ENCODE peak calls at places on chromosomes 6 and 20, in ten cellular contexts. Q, S, N, D, F, R, X, Z, U and C are unnamed samples.

GRCh38 chr20:49510562-49511117 is 28.2 kb upstream of the KCNB1 start:
- DNase-seq in N (peak), Z (peak), F (peak), X (peak), D (peak), Q (peak), S (peak), U (no peak), R (no peak), C (peak)

GRCh38 chr6:132218063-132218696 is 183.1 kb downstream of the MOXD1 start:
- DNase-seq in R (no peak), U (no peak), X (no peak), D (peak), Z (no peak), F (no peak), S (no peak), Q (no peak), N (no peak), C (peak)

GRCh38 chr6:90393232-90393884 is 96.7 kb upstream of the BACH2 start:
- DNase-seq in N (no peak), R (peak), Z (no peak), X (no peak), D (peak), U (peak), Q (peak), F (peak), S (peak), C (peak)

GRCh38 chr20:561437-562231 is 18.0 kb upstream of the CSNK2A1 start:
- DNase-seq in U (peak), N (no peak), Z (no peak), X (peak), Q (peak), D (peak), S (peak), R (peak), F (peak), C (peak)

GRCh38 chr6:45997875-45998506 is 17.7 kb downstream of the CLIC5 start:
- DNase-seq in S (no peak), Q (no peak), F (no peak), X (no peak), U (no peak), Z (no peak), N (no peak), R (no peak), D (no peak), C (no peak)

GRCh38 chr6:166637806-166638458 is 10.9 kb upstream of the RPS6KA2 start:
- DNase-seq in U (no peak), F (no peak), N (no peak), S (no peak), Q (no peak), X (no peak), Z (no peak), R (no peak), D (no peak), C (no peak)

GRCh38 chr6:170053966-170054661 is 236.8 kb downstream of the DLL1 start:
- DNase-seq in Z (peak), U (no peak), R (no peak), Q (no peak), S (peak), N (no peak), D (no peak), X (peak), F (no peak), C (no peak)

GRCh38 chr6:71446084-71446869 is 157.7 kb downstream of the OGFRL1 start:
- DNase-seq in F (peak), Q (no peak), U (no peak), R (no peak), D (no peak), Z (no peak), X (no peak), S (no peak), N (no peak), C (peak)

GRCh38 chr6:158044525-158044888 is 62.8 kb downstream of the SYNJ2 start:
- DNase-seq in S (no peak), F (no peak), R (no peak), Q (no peak), N (no peak), D (no peak), X (no peak), U (no peak), Z (no peak), C (no peak)

GRCh38 chr20:53162251-53162835 is 190.2 kb downstream of the TSHZ2 start:
- DNase-seq in Z (no peak), Q (peak), R (peak), F (no peak), S (peak), D (peak), X (no peak), N (no peak), U (peak), C (peak)

GRCh38 chr6:29744621-29745020 is 21.4 kb downstream of the HLA-F start:
- DNase-seq in F (no peak), X (no peak), Q (no peak), N (no peak), D (no peak), U (no peak), R (no peak), S (no peak), Z (no peak), C (no peak)

GRCh38 chr6:155985660-155986138 is 530.1 kb upstream of the NOX3 start:
- DNase-seq in Q (no peak), N (no peak), U (no peak), F (no peak), R (no peak), Z (no peak), S (peak), D (no peak), X (no peak), C (no peak)

GRCh38 chr6:27492776-27493175 is 19.9 kb upstream of the ZNF184 start:
- DNase-seq in D (no peak), X (no peak), F (no peak), Z (no peak), R (no peak), U (no peak), N (no peak), S (no peak), Q (no peak), C (no peak)

GRCh38 chr6:105649192-105649591 is 246.3 kb upstream of the PREP start:
- DNase-seq in Q (no peak), D (no peak), X (no peak), R (no peak), N (no peak), S (no peak), F (no peak), Z (no peak), U (no peak), C (no peak)

GRCh38 chr20:1087311-1087710 is 31.1 kb upstream of the PSMF1 start:
- DNase-seq in S (no peak), U (no peak), F (no peak), D (no peak), Z (no peak), R (no peak), N (no peak), X (no peak), Q (no peak), C (no peak)

GRCh38 chr6:136640132-136640915 is 90.1 kb upstream of the MAP7 start:
- DNase-seq in U (no peak), F (peak), X (no peak), D (peak), R (no peak), Z (no peak), N (peak), S (no peak), Q (no peak), C (peak)

GRCh38 chr6:128186724-128187123 is 285.9 kb upstream of the THEMIS start:
- DNase-seq in Q (no peak), R (no peak), Z (no peak), F (no peak), D (no peak), N (no peak), U (no peak), X (no peak), S (no peak), C (no peak)

GRCh38 chr20:44089987-44090674 is 96.9 kb downstream of the JPH2 start:
- DNase-seq in N (no peak), X (no peak), R (peak), D (peak), S (no peak), Q (no peak), U (no peak), Z (no peak), F (peak), C (peak)

GRCh38 chr6:21739838-21740237 is 146.3 kb downstream of the SOX4 start:
- DNase-seq in N (no peak), S (no peak), F (no peak), U (peak), R (no peak), D (no peak), Z (no peak), Q (no peak), X (no peak), C (no peak)

GRCh38 chr6:100078509-100078908 is 84.5 kb upstream of the MCHR2 start:
- DNase-seq in U (peak), F (no peak), Z (no peak), N (no peak), S (no peak), X (no peak), R (no peak), Q (no peak), D (peak), C (peak)

GRCh38 chr6:24332306-24332705 is 25.6 kb downstream of the DCDC2 start:
- DNase-seq in N (no peak), X (no peak), D (peak), R (no peak), U (no peak), Z (no peak), Q (no peak), F (no peak), S (no peak), C (no peak)

GRCh38 chr6:43885399-43886066 is 115.5 kb downstream of the VEGFA start:
- DNase-seq in D (no peak), U (peak), X (peak), N (no peak), R (peak), F (no peak), S (no peak), Z (peak), Q (no peak), C (no peak)

GRCh38 chr20:44730441-44730840 is 15.2 kb upstream of the KCNK15 start:
- DNase-seq in X (no peak), U (no peak), F (peak), Q (no peak), S (no peak), N (peak), D (peak), Z (no peak), R (no peak), C (peak)

GRCh38 chr6:15874821-15875220 is 212.0 kb upstream of the DTNBP1 start:
- DNase-seq in R (no peak), X (no peak), F (peak), D (peak), U (no peak), Q (no peak), Z (no peak), S (no peak), N (peak), C (peak)

GRCh38 chr20:6920991-6921613 is 153.6 kb downstream of the BMP2 start:
- DNase-seq in N (no peak), S (no peak), X (no peak), D (no peak), R (no peak), Z (no peak), F (no peak), Q (no peak), U (no peak), C (no peak)

GRCh38 chr20:53294804-53295203 is 298.8 kb downstream of the ZNF217 start:
- DNase-seq in U (no peak), X (no peak), Z (no peak), N (no peak), S (no peak), Q (no peak), R (no peak), D (no peak), F (no peak), C (no peak)

GRCh38 chr6:26045046-26045938 is 41.9 kb upstream of the HFE start:
- DNase-seq in S (peak), U (no peak), D (peak), N (no peak), Z (peak), R (no peak), F (peak), X (peak), Q (peak), C (peak)

GRCh38 chr20:34190679-34191090 is 50.5 kb upstream of the ASIP start:
- DNase-seq in Q (peak), N (peak), F (peak), R (peak), X (peak), Z (peak), D (peak), U (peak), S (peak), C (peak)

DNA sequence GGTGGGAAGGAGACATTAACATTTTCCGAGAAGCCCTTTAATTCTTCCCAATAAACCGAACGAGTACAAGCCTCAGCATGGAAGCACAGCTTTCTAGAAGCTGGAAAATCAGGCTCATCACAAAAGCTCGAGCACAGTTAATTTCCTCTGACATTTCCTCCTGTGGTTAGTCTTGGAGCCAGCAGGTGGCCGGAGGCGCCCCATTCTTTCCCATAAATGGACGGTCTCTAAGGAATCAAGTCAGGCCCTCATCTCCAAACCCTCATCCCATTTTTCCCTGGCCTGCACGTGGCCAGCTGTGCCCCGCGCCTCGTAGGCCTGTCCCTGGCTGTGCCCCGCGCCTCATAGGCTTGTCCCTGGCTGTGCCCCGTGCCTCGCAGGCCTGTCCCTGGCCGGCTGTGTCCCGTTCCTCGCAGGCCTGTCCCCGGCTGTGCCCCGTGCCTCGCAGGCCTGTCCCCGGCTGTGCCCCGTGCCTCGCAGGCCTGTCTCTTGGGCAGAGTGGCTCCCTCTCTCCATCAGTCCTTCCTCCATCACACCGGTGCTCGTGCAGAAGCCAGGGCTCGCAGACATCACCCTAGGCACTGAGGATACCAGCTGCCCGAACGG is 19.7 kb upstream of the NTSR1 start:
- DNase-seq in N (no peak), U (peak), S (no peak), Z (no peak), F (no peak), R (no peak), X (no peak), D (peak), Q (no peak), C (no peak)
- TF ChIP-seq CTCF in N (peak), U (peak), S (peak), Z (no peak), F (peak), R (peak), X (no peak), D (peak), Q (no peak), C (no peak)

DNA sequence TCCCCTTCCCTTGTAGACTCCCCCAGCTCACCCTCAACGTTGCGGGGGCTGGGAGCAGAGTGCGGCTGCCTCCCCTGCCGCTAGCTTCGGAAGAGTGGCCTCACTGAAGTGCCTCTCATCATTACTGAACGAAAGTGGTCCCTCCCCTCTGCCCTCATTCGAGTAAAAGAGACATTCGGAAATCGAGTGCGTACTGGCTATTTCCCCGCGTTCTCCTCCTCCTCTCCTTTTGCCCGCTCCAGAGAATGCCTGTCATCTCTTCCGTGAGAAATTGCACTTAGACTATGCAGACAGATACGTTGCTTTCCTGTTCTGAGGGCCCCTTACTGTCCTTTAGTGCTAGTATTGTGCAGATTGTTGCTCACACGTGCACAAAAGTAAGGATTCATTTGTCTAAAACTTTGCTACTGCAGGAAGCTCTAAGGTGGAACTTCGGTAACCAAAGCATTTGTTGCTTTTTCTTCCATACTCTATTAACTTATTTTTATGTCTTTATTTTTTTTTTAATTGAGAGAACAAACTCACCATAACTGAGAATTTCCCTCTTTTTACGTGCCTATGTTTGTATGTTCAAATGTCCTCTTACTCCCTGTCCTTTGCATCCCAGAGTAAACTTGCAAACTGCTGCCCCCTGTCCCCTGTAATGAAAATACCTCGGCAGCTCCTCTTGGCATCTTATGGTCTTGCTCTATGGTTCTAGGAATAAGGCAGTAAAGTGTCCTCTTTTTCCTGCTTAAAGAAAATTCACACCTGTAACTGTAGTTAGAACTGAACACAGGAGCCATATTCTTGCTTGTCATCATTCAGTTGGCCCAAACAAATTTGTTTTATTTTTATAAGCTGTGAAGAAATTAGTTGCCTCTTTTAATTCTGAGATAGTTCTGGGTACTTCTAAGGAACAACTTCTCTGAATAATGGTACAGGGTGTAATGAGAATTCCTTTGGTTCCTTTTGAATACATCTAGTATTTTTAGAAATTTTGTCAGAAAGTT is 1.1 kb downstream of the MAP3K4 start:
- DNase-seq in R (peak), F (peak), N (no peak), Q (no peak), X (peak), Z (no peak), S (peak), D (peak), U (peak), C (peak)
- H3K4me3 ChIP-seq in R (peak), F (peak), N (peak), Q (peak), X (peak), Z (peak), S (peak), D (peak), U (peak), C (peak)

GRCh38 chr6:119077643-119078448 is 618 bp downstream of the FAM184A start:
- DNase-seq in D (peak), N (no peak), U (peak), F (peak), S (peak), X (peak), R (peak), Q (peak), Z (peak), C (peak)
- TF ChIP-seq CTCF in D (no peak), N (no peak), U (peak), F (no peak), S (peak), X (no peak), R (peak), Q (peak), Z (peak), C (no peak)

DNA sequence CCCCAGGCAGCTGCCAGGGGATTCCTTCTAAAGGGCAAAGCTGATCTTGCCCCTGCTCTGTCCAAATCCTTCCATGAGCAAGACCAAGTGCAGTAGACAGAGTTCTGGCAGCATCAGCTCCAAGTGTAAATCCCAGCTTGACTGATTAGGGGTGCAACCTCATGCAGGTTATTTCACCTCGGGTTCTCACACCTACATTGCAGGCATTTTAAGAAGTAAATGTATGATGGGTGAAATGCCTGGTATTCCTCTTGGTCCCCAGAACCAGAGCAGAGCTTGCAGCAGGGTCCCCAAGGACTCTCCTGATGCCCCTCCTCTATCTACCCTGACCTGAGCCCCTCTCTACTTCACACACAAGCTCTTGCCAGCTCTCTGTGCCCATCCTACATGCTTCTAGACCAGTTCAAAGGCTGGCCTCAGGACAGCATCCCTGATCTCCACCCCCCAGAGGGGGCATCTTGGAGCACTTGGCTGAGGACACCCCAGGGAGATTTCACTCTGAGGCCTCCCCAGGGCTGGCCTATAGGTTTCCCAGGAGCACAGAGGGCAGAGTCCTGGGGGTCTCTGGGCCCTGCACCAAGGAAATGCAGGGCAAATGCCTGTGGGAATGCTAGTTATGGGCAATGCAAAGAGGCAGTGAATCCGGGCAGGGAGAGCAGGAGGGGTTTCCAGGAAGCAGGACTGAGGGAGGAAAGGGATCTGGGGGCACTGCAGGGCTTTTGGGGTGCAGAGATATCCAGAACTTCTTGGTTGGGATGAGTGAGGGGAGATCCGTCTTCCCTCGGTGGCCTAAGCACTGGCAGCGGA is 1.0 kb downstream of the LZTS3 start:
- DNase-seq in U (no peak), F (no peak), D (no peak), N (no peak), R (no peak), S (no peak), Z (no peak), Q (no peak), X (no peak), C (no peak)
- H3K4me3 ChIP-seq in U (peak), F (peak), D (peak), N (peak), R (peak), S (peak), Z (peak), Q (peak), X (peak), C (peak)

DNA sequence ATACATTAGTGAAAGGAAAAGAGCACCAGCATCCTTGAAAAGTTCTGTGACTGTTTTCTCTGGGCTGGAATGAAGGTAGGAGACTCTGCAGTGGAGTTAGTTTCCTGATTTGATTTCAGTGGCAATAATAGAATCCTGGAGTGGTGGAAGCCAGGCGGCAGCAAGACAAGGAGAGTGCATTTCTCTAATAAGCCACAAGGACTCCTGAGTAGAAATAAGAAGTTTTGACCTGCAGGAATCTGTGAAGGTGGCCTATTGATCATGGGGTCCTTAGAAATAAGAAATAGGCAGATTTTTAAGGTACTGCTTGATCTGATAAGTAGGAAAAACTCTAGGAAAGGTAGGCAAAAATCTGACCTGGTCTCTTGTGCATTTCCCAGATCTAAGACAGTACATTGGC is 68.4 kb upstream of the ELOVL5 start:
- DNase-seq in R (no peak), D (no peak), F (no peak), Z (no peak), N (no peak), U (no peak), X (no peak), Q (no peak), S (no peak), C (no peak)
- TF ChIP-seq CTCF in R (peak), D (peak), F (no peak), Z (no peak), N (no peak), U (peak), X (no peak), Q (no peak), S (no peak), C (peak)

GRCh38 chr20:51523276-51524013 is 19.1 kb downstream of the NFATC2 start:
- DNase-seq in Q (no peak), U (no peak), Z (no peak), D (no peak), X (no peak), S (no peak), F (no peak), N (no peak), R (no peak), C (no peak)

GRCh38 chr20:51526754-51527153 is 15.8 kb downstream of the NFATC2 start:
- DNase-seq in X (no peak), D (no peak), Q (no peak), F (no peak), S (no peak), U (no peak), Z (no peak), N (no peak), R (no peak), C (no peak)

GRCh38 chr20:51528263-51529026 is 14.1 kb downstream of the NFATC2 start:
- DNase-seq in D (no peak), N (no peak), U (no peak), Q (no peak), S (no peak), Z (no peak), X (no peak), R (no peak), F (no peak), C (no peak)

GRCh38 chr20:51526105-51526470 is 16.4 kb downstream of the NFATC2 start:
- DNase-seq in N (no peak), F (no peak), D (no peak), Q (no peak), U (no peak), Z (no peak), R (no peak), X (no peak), S (no peak), C (no peak)

GRCh38 chr20:51525241-51526104 is 17.0 kb downstream of the NFATC2 start:
- DNase-seq in Q (no peak), X (no peak), D (no peak), S (peak), F (no peak), R (peak), N (no peak), U (no peak), Z (no peak), C (no peak)
- H3K4me3 ChIP-seq in Q (no peak), X (peak), D (no peak), S (peak), F (no peak), R (no peak), N (no peak), U (no peak), Z (peak), C (no peak)